ENCODE peak calls at places on chromosomes 2 and 18, in four cellular contexts. One of them, this sample, is unnamed.

GRCh38 chr18:23857756-23858155 is 156.8 kb upstream of the TTC39C start:
- DNase-seq in K562: no peak
- DNase-seq in WTC11: no peak
- DNase-seq in A549: no peak
- DNase-seq in this sample: peak

GRCh38 chr2:192194065-192194865 is 468 bp downstream of the TMEFF2 start:
- DNase-seq in A549: no peak
- DNase-seq in K562: no peak
- DNase-seq in WTC11: peak
- DNase-seq in this sample: no peak

GRCh38 chr2:43538034-43538670 is 57.7 kb downstream of the THADA start:
- DNase-seq in K562: no peak
- DNase-seq in A549: no peak
- DNase-seq in WTC11: no peak
- DNase-seq in this sample: no peak

GRCh38 chr2:45651415-45652089 is at the start of gene PRKCE:
- DNase-seq in K562: no peak
- DNase-seq in WTC11: peak
- DNase-seq in A549: peak
- DNase-seq in this sample: no peak

GRCh38 chr18:63773616-63774015 is 1.6 kb upstream of the SERPINB7 start:
- DNase-seq in WTC11: no peak
- DNase-seq in A549: no peak
- DNase-seq in K562: no peak
- DNase-seq in this sample: no peak

GRCh38 chr2:180505203-180505602 is 475.2 kb upstream of the UBE2E3 start:
- DNase-seq in A549: no peak
- DNase-seq in WTC11: no peak
- DNase-seq in K562: no peak
- DNase-seq in this sample: no peak

GRCh38 chr2:144938308-144938709 is 418.4 kb upstream of the ZEB2 start:
- DNase-seq in WTC11: no peak
- DNase-seq in K562: no peak
- DNase-seq in A549: peak
- DNase-seq in this sample: peak

GRCh38 chr2:5700551-5700950 is 8.4 kb downstream of the SOX11 start:
- DNase-seq in A549: no peak
- DNase-seq in K562: no peak
- DNase-seq in WTC11: no peak
- DNase-seq in this sample: no peak

GRCh38 chr2:197073701-197074433 is 147.4 kb upstream of the PGAP1 start:
- DNase-seq in A549: no peak
- DNase-seq in K562: no peak
- DNase-seq in WTC11: no peak
- DNase-seq in this sample: no peak

GRCh38 chr2:107790837-107791236 is 35.9 kb upstream of the RGPD4 start:
- DNase-seq in A549: no peak
- DNase-seq in K562: no peak
- DNase-seq in WTC11: no peak
- DNase-seq in this sample: no peak

GRCh38 chr2:73202156-73203054 is at the start of gene NOTO:
- DNase-seq in K562: no peak
- DNase-seq in A549: no peak
- DNase-seq in WTC11: peak
- DNase-seq in this sample: no peak

GRCh38 chr18:50183556-50183955 is 11.4 kb downstream of the MYO5B start:
- DNase-seq in WTC11: no peak
- DNase-seq in K562: no peak
- DNase-seq in A549: no peak
- DNase-seq in this sample: peak

GRCh38 chr2:205407984-205408383 is 274.3 kb upstream of the NRP2 start:
- DNase-seq in K562: no peak
- DNase-seq in WTC11: no peak
- DNase-seq in A549: no peak
- DNase-seq in this sample: no peak

GRCh38 chr2:207163815-207164747 is 1.7 kb downstream of the KLF7 start:
- DNase-seq in WTC11: no peak
- DNase-seq in A549: peak
- DNase-seq in K562: no peak
- DNase-seq in this sample: peak

GRCh38 chr2:233082934-233083755 is 23.0 kb downstream of the INPP5D start:
- DNase-seq in WTC11: no peak
- DNase-seq in A549: no peak
- DNase-seq in K562: no peak
- DNase-seq in this sample: no peak
- TF ChIP-seq HMGXB4 in WTC11: no peak
- TF ChIP-seq HMGXB4 in A549: no peak
- TF ChIP-seq HMGXB4 in K562: no peak
- TF ChIP-seq HMGXB4 in this sample: no peak

GRCh38 chr2:20617892-20618467 is 32.9 kb downstream of the HS1BP3 start:
- DNase-seq in A549: peak
- DNase-seq in K562: peak
- DNase-seq in WTC11: no peak
- DNase-seq in this sample: peak
- TF ChIP-seq HMGXB4 in A549: no peak
- TF ChIP-seq HMGXB4 in K562: no peak
- TF ChIP-seq HMGXB4 in WTC11: no peak
- TF ChIP-seq HMGXB4 in this sample: peak

GRCh38 chr2:150138587-150138986 is 348.9 kb downstream of the RND3 start:
- DNase-seq in K562: no peak
- DNase-seq in A549: no peak
- DNase-seq in WTC11: no peak
- DNase-seq in this sample: no peak

GRCh38 chr2:150140777-150141176 is 346.7 kb downstream of the RND3 start:
- DNase-seq in K562: no peak
- DNase-seq in WTC11: no peak
- DNase-seq in A549: no peak
- DNase-seq in this sample: no peak

GRCh38 chr2:150143087-150143536 is 344.4 kb downstream of the RND3 start:
- DNase-seq in K562: no peak
- DNase-seq in A549: no peak
- DNase-seq in WTC11: no peak
- DNase-seq in this sample: no peak

GRCh38 chr2:150142561-150142960 is 344.9 kb downstream of the RND3 start:
- DNase-seq in A549: peak
- DNase-seq in K562: no peak
- DNase-seq in WTC11: no peak
- DNase-seq in this sample: no peak

GRCh38 chr2:150141241-150142001 is 346.0 kb downstream of the RND3 start:
- DNase-seq in A549: no peak
- DNase-seq in K562: no peak
- DNase-seq in WTC11: no peak
- DNase-seq in this sample: no peak
- TF ChIP-seq HMGXB4 in A549: no peak
- TF ChIP-seq HMGXB4 in K562: no peak
- TF ChIP-seq HMGXB4 in WTC11: no peak
- TF ChIP-seq HMGXB4 in this sample: no peak

DNA sequence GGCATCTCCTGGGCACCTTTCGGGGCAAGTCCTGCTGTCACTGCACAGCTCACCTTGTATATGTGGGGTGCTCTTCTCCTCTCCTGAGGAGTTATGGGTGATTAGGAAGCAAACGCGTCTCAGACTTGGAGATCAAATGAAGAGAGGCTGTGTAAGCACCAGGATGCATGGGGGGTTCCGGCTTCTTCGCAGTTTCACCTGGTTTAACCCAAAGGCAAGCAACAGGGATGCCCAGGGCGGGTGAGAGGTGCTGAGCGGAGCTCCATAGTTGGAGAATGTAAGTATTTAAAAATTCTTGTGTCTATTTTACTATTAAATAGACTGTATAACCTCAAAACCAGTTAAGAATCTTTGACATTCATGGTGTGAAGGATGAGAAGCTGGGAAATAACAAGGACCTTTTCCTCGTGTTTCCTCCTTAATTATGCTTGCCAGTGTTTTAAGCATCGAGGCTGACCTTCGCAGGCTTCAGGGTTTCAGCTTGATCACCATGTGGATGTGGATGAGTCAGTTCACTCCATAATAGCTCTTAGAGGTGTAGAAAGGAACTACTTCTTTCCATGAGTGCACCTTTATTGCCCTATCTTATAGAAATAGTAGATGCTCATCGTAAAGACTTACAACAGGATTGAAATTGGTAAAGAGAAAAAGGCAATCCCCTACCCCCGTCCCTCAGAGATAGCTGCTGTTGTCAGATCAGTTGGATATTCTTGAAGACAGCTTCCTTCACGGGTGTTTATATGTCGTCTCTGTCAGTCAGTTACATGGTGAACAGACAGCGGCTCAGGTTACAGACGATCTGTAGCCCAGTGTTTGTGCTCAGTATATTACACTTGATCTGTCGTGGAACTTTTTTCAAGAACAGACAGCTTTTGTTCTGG is 201.1 kb downstream of the AGAP1 start:
- DNase-seq in WTC11: no peak
- DNase-seq in A549: no peak
- DNase-seq in K562: no peak
- DNase-seq in this sample: peak
- TF ChIP-seq HMGXB4 in WTC11: no peak
- TF ChIP-seq HMGXB4 in A549: no peak
- TF ChIP-seq HMGXB4 in K562: no peak
- TF ChIP-seq HMGXB4 in this sample: no peak

DNA sequence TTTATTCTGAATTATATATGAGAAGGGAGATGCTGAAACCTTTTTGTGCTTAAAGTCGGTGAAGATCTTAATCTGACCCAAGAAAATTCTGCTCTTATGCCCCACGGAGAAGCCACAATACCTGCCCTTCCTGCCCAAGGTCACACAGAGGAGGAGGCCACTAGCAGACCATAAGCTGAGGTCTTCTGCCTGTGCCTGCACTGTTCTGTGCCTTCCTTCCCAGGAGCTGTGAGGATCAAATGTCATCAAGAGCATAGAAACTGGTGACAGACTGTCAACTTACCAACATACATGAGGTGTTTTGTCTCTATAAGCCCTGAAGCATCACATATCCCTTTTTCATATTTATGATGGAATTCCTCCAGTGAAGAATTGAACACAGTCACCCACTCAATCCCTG is 233.3 kb downstream of the C1D start:
- DNase-seq in WTC11: no peak
- DNase-seq in K562: no peak
- DNase-seq in A549: no peak
- DNase-seq in this sample: no peak
- TF ChIP-seq HMGXB4 in WTC11: no peak
- TF ChIP-seq HMGXB4 in K562: no peak
- TF ChIP-seq HMGXB4 in A549: no peak
- TF ChIP-seq HMGXB4 in this sample: no peak

GRCh38 chr2:46917628-46918027 is 2.0 kb upstream of the MCFD2 start:
- DNase-seq in K562: no peak
- DNase-seq in WTC11: no peak
- DNase-seq in A549: no peak
- DNase-seq in this sample: no peak
- TF ChIP-seq HMGXB4 in K562: no peak
- TF ChIP-seq HMGXB4 in WTC11: no peak
- TF ChIP-seq HMGXB4 in A549: no peak
- TF ChIP-seq HMGXB4 in this sample: no peak